ENCODE peak calls at places on chromosomes 6 and 20, in five cellular contexts. One of them, this sample, is unnamed. For H3K9me3, the result is how much of the 10 kb centered on the place peaks cover.

GRCh38 chr6:116327803-116328527 is 42.8 kb upstream of the DSE start:
- DNase-seq in lower lobe of right lung: no peak
- DNase-seq in heart right ventricle: no peak
- DNase-seq in cardiac muscle cell: no peak
- DNase-seq in H9: no peak
- DNase-seq in this sample: peak

GRCh38 chr6:95087394-95088097 is 489.8 kb upstream of the MANEA start:
- DNase-seq in lower lobe of right lung: no peak
- DNase-seq in heart right ventricle: no peak
- DNase-seq in cardiac muscle cell: peak
- DNase-seq in H9: no peak
- DNase-seq in this sample: no peak

GRCh38 chr6:90502866-90503407 is 83.9 kb downstream of the MAP3K7 start:
- DNase-seq in lower lobe of right lung: no peak
- DNase-seq in heart right ventricle: no peak
- DNase-seq in cardiac muscle cell: peak
- DNase-seq in H9: no peak
- DNase-seq in this sample: peak

GRCh38 chr6:158259845-158260244 is 52.4 kb upstream of the TULP4 start:
- DNase-seq in lower lobe of right lung: no peak
- DNase-seq in heart right ventricle: no peak
- DNase-seq in cardiac muscle cell: no peak
- DNase-seq in H9: no peak
- DNase-seq in this sample: no peak

GRCh38 chr6:142087950-142088857 is 44.5 kb upstream of the GJE1 start:
- DNase-seq in lower lobe of right lung: no peak
- DNase-seq in heart right ventricle: no peak
- DNase-seq in cardiac muscle cell: no peak
- DNase-seq in H9: peak
- DNase-seq in this sample: peak

GRCh38 chr20:44730441-44730840 is 15.2 kb upstream of the KCNK15 start:
- DNase-seq in lower lobe of right lung: peak
- DNase-seq in heart right ventricle: no peak
- DNase-seq in cardiac muscle cell: no peak
- DNase-seq in H9: no peak
- DNase-seq in this sample: no peak

GRCh38 chr20:10978019-10978702 is 304.4 kb upstream of the JAG1 start:
- DNase-seq in lower lobe of right lung: no peak
- DNase-seq in heart right ventricle: no peak
- DNase-seq in cardiac muscle cell: no peak
- DNase-seq in H9: no peak
- DNase-seq in this sample: no peak

GRCh38 chr6:13479971-13480434 is 7.4 kb downstream of the GFOD1 start:
- DNase-seq in lower lobe of right lung: no peak
- DNase-seq in heart right ventricle: no peak
- DNase-seq in cardiac muscle cell: no peak
- DNase-seq in H9: no peak
- DNase-seq in this sample: no peak

GRCh38 chr6:92690997-92691599 is 728.3 kb downstream of the EPHA7 start:
- DNase-seq in lower lobe of right lung: no peak
- DNase-seq in heart right ventricle: no peak
- DNase-seq in cardiac muscle cell: peak
- DNase-seq in H9: no peak
- DNase-seq in this sample: no peak

GRCh38 chr20:46242390-46242789 is 65.9 kb downstream of the CDH22 start:
- DNase-seq in lower lobe of right lung: no peak
- DNase-seq in heart right ventricle: no peak
- DNase-seq in cardiac muscle cell: no peak
- DNase-seq in H9: no peak
- DNase-seq in this sample: no peak

GRCh38 chr20:32902456-32903420 is 44.0 kb downstream of the EFCAB8 start:
- DNase-seq in lower lobe of right lung: peak
- DNase-seq in heart right ventricle: peak
- DNase-seq in cardiac muscle cell: peak
- DNase-seq in H9: peak
- DNase-seq in this sample: peak

GRCh38 chr6:37024665-37025337 is 19.3 kb downstream of the FGD2 start:
- DNase-seq in lower lobe of right lung: peak
- DNase-seq in heart right ventricle: no peak
- DNase-seq in cardiac muscle cell: no peak
- DNase-seq in H9: no peak
- DNase-seq in this sample: peak

GRCh38 chr20:43740642-43741041 is 13.8 kb upstream of the GTSF1L start:
- DNase-seq in lower lobe of right lung: no peak
- DNase-seq in heart right ventricle: no peak
- DNase-seq in cardiac muscle cell: no peak
- DNase-seq in H9: no peak
- DNase-seq in this sample: no peak

GRCh38 chr20:4036351-4036750 is 21.0 kb upstream of the RNF24 start:
- DNase-seq in lower lobe of right lung: no peak
- DNase-seq in heart right ventricle: no peak
- DNase-seq in cardiac muscle cell: no peak
- DNase-seq in H9: no peak
- DNase-seq in this sample: peak

GRCh38 chr6:75526502-75527127 is 33.0 kb upstream of the FILIP1 start:
- DNase-seq in lower lobe of right lung: no peak
- DNase-seq in heart right ventricle: no peak
- DNase-seq in cardiac muscle cell: peak
- DNase-seq in H9: peak
- DNase-seq in this sample: peak

GRCh38 chr20:35006531-35006971 is 50.9 kb downstream of the MYH7B start:
- DNase-seq in lower lobe of right lung: no peak
- DNase-seq in heart right ventricle: no peak
- DNase-seq in cardiac muscle cell: peak
- DNase-seq in H9: peak
- DNase-seq in this sample: no peak

GRCh38 chr6:118596774-118597332 is 48.8 kb downstream of the PLN start:
- DNase-seq in lower lobe of right lung: no peak
- DNase-seq in heart right ventricle: no peak
- DNase-seq in cardiac muscle cell: no peak
- DNase-seq in H9: no peak
- DNase-seq in this sample: peak

GRCh38 chr6:107080036-107080435 is 35.3 kb downstream of the BEND3 start:
- DNase-seq in lower lobe of right lung: no peak
- DNase-seq in heart right ventricle: no peak
- DNase-seq in cardiac muscle cell: no peak
- DNase-seq in H9: peak
- DNase-seq in this sample: peak

GRCh38 chr20:58372836-58373235 is 16.2 kb upstream of the VAPB start:
- DNase-seq in lower lobe of right lung: no peak
- DNase-seq in heart right ventricle: no peak
- DNase-seq in cardiac muscle cell: no peak
- DNase-seq in H9: peak
- DNase-seq in this sample: peak

GRCh38 chr20:47744803-47745202 is 40.5 kb downstream of the SULF2 start:
- DNase-seq in lower lobe of right lung: no peak
- DNase-seq in heart right ventricle: no peak
- DNase-seq in cardiac muscle cell: no peak
- DNase-seq in H9: no peak
- DNase-seq in this sample: no peak

GRCh38 chr6:157655139-157655538 is 167.9 kb upstream of the SNX9 start:
- DNase-seq in lower lobe of right lung: no peak
- DNase-seq in heart right ventricle: no peak
- DNase-seq in cardiac muscle cell: no peak
- DNase-seq in H9: no peak
- DNase-seq in this sample: no peak

GRCh38 chr20:20763652-20764051 is 51.2 kb upstream of the RALGAPA2 start:
- DNase-seq in lower lobe of right lung: no peak
- DNase-seq in heart right ventricle: no peak
- DNase-seq in cardiac muscle cell: no peak
- DNase-seq in H9: no peak
- DNase-seq in this sample: no peak

GRCh38 chr6:25215881-25216280 is 63.3 kb upstream of the CARMIL1 start:
- DNase-seq in lower lobe of right lung: no peak
- DNase-seq in heart right ventricle: no peak
- DNase-seq in cardiac muscle cell: no peak
- DNase-seq in H9: no peak
- DNase-seq in this sample: no peak

GRCh38 chr6:162294030-162294429 is 433.5 kb downstream of the PRKN start:
- DNase-seq in lower lobe of right lung: no peak
- DNase-seq in heart right ventricle: peak
- DNase-seq in cardiac muscle cell: no peak
- DNase-seq in H9: no peak
- DNase-seq in this sample: no peak

GRCh38 chr20:41738584-41739193 is 120.5 kb upstream of the CHD6 start:
- DNase-seq in lower lobe of right lung: peak
- DNase-seq in heart right ventricle: peak
- DNase-seq in cardiac muscle cell: peak
- DNase-seq in H9: peak
- DNase-seq in this sample: peak

GRCh38 chr6:78909391-78909790 is 42.0 kb downstream of the IRAK1BP1 start:
- DNase-seq in lower lobe of right lung: no peak
- DNase-seq in heart right ventricle: no peak
- DNase-seq in cardiac muscle cell: no peak
- DNase-seq in H9: no peak
- DNase-seq in this sample: no peak

GRCh38 chr20:8074931-8075330 is 55.4 kb upstream of the TMX4 start:
- DNase-seq in lower lobe of right lung: no peak
- DNase-seq in heart right ventricle: no peak
- DNase-seq in cardiac muscle cell: no peak
- DNase-seq in H9: no peak
- DNase-seq in this sample: no peak

GRCh38 chr20:21956591-21956990 is 251.1 kb downstream of the PAX1 start:
- DNase-seq in lower lobe of right lung: no peak
- DNase-seq in heart right ventricle: no peak
- DNase-seq in cardiac muscle cell: no peak
- DNase-seq in H9: no peak
- DNase-seq in this sample: no peak
- H3K9me3 ChIP-seq in lower lobe of right lung: under half
- H3K9me3 ChIP-seq in heart right ventricle: under half
- H3K9me3 ChIP-seq in cardiac muscle cell: under half
- H3K9me3 ChIP-seq in H9: under half
- H3K9me3 ChIP-seq in this sample: under half

DNA sequence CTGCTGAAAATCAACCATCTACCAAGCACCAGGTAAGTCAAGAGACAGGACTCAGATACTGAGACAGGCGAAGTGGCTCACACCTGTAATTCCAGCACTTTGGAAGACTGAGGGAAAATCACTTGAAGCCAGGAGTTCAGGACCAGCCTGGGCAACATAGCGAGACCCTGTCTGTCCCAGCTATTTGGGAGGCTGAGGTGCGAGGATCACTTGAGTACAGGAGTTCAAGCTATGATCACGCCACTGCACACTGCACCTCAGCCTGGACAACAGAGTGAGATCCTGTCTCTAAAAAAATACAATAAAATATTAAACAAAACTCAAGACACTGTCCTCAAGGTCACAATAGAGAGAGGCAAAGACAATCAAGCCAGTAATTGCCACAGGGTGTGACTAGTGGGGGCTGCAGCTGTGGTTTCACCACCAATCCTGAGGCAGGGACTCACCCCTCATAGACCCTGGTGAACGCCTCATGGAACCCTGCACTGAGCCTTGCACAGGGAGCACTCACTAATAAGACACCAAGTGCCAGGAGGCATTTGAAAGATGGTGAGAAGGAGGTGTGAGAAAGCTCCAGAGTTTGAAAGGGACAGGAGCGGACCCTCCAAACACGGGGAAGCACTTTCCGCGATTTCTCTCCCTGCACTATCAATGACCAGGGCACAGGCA is 1.7 kb downstream of the SNHG17 start:
- DNase-seq in lower lobe of right lung: no peak
- DNase-seq in heart right ventricle: no peak
- DNase-seq in cardiac muscle cell: no peak
- DNase-seq in H9: no peak
- DNase-seq in this sample: no peak
- H3K27ac ChIP-seq in lower lobe of right lung: peak
- H3K27ac ChIP-seq in heart right ventricle: no peak
- H3K27ac ChIP-seq in cardiac muscle cell: no peak
- H3K27ac ChIP-seq in H9: no peak
- H3K27ac ChIP-seq in this sample: no peak

DNA sequence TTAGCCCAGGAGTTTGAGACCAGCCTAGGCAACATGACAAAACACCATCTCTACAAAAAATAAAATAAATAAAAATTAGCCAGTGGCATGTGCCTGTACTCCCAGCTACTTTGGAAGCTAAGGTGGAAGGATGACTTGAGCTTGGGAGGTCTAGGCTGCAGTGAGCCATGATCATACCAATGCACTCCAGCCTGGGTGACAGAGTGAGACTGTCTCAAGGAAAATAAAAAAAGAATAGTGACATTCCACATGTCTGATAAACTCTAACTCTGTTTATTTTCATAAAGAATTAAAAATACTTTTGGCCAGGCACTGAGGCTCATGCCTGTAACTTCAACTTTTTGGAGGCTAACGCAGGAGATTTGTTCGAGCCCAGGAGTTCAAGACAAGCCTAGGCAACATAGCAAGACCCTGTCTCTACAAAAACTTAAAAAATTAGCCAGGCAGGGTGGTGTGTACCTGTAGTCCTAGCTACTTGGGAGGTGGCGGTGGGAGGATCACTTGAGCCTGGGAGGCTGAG is 115.1 kb downstream of the GJA1 start:
- DNase-seq in lower lobe of right lung: no peak
- DNase-seq in heart right ventricle: no peak
- DNase-seq in cardiac muscle cell: no peak
- DNase-seq in H9: no peak
- DNase-seq in this sample: no peak
- TF ChIP-seq CTCF in lower lobe of right lung: no peak
- TF ChIP-seq CTCF in heart right ventricle: no peak
- TF ChIP-seq CTCF in cardiac muscle cell: no peak
- TF ChIP-seq CTCF in H9: no peak
- TF ChIP-seq CTCF in this sample: no peak

GRCh38 chr20:49288784-49289696 is 11.2 kb upstream of the ZNFX1 start:
- DNase-seq in lower lobe of right lung: no peak
- DNase-seq in heart right ventricle: no peak
- DNase-seq in cardiac muscle cell: no peak
- DNase-seq in H9: no peak
- DNase-seq in this sample: peak
- H3K9me3 ChIP-seq in lower lobe of right lung: under half
- H3K9me3 ChIP-seq in heart right ventricle: under half
- H3K9me3 ChIP-seq in cardiac muscle cell: under half
- H3K9me3 ChIP-seq in H9: under half
- H3K9me3 ChIP-seq in this sample: under half